ENCODE peak calls at places on chromosomes 6 and 20, in four cellular contexts. One of them, this sample, is unnamed.

GRCh38 chr6:15412767-15413166 is 166.9 kb downstream of the JARID2 start:
- DNase-seq in Panc1: no peak
- DNase-seq in CD8-positive, alpha-beta T cell: no peak
- DNase-seq in neural progenitor cell: no peak
- DNase-seq in this sample: no peak

GRCh38 chr6:19803331-19804330 is 33.5 kb upstream of the ID4 start:
- DNase-seq in Panc1: no peak
- DNase-seq in CD8-positive, alpha-beta T cell: no peak
- DNase-seq in neural progenitor cell: peak; percentile 4
- DNase-seq in this sample: no peak

GRCh38 chr6:45532626-45533258 is 155.0 kb upstream of the SUPT3H start:
- DNase-seq in Panc1: no peak
- DNase-seq in CD8-positive, alpha-beta T cell: no peak
- DNase-seq in neural progenitor cell: no peak
- DNase-seq in this sample: no peak

GRCh38 chr6:128046033-128046432 is 145.2 kb upstream of the THEMIS start:
- DNase-seq in Panc1: no peak
- DNase-seq in CD8-positive, alpha-beta T cell: no peak
- DNase-seq in neural progenitor cell: no peak
- DNase-seq in this sample: peak; percentile 83

GRCh38 chr6:128882991-128883571 is at the start of gene LAMA2:
- DNase-seq in Panc1: no peak
- DNase-seq in CD8-positive, alpha-beta T cell: peak; percentile 16
- DNase-seq in neural progenitor cell: peak; percentile 84
- DNase-seq in this sample: no peak

GRCh38 chr6:116631379-116631990 is 15.2 kb downstream of the RSPH4A start:
- DNase-seq in Panc1: no peak
- DNase-seq in CD8-positive, alpha-beta T cell: no peak
- DNase-seq in neural progenitor cell: peak; percentile 1
- DNase-seq in this sample: no peak

GRCh38 chr6:80105972-80106417 is 476 bp upstream of the BCKDHB start:
- DNase-seq in Panc1: no peak
- DNase-seq in CD8-positive, alpha-beta T cell: no peak
- DNase-seq in neural progenitor cell: no peak
- DNase-seq in this sample: no peak

GRCh38 chr20:7993703-7994102 is 25.9 kb downstream of the TMX4 start:
- DNase-seq in Panc1: no peak
- DNase-seq in CD8-positive, alpha-beta T cell: no peak
- DNase-seq in neural progenitor cell: no peak
- DNase-seq in this sample: no peak

GRCh38 chr20:41537865-41538264 is 80.3 kb downstream of the CHD6 start:
- DNase-seq in Panc1: no peak
- DNase-seq in CD8-positive, alpha-beta T cell: no peak
- DNase-seq in neural progenitor cell: no peak
- DNase-seq in this sample: no peak

GRCh38 chr6:97705568-97705967 is 422.6 kb upstream of the MMS22L start:
- DNase-seq in Panc1: no peak
- DNase-seq in CD8-positive, alpha-beta T cell: no peak
- DNase-seq in neural progenitor cell: peak; percentile 73
- DNase-seq in this sample: no peak

GRCh38 chr6:130233332-130233731 is 10.6 kb upstream of the SAMD3 start:
- DNase-seq in Panc1: no peak
- DNase-seq in CD8-positive, alpha-beta T cell: no peak
- DNase-seq in neural progenitor cell: peak; percentile 53
- DNase-seq in this sample: no peak

DNA sequence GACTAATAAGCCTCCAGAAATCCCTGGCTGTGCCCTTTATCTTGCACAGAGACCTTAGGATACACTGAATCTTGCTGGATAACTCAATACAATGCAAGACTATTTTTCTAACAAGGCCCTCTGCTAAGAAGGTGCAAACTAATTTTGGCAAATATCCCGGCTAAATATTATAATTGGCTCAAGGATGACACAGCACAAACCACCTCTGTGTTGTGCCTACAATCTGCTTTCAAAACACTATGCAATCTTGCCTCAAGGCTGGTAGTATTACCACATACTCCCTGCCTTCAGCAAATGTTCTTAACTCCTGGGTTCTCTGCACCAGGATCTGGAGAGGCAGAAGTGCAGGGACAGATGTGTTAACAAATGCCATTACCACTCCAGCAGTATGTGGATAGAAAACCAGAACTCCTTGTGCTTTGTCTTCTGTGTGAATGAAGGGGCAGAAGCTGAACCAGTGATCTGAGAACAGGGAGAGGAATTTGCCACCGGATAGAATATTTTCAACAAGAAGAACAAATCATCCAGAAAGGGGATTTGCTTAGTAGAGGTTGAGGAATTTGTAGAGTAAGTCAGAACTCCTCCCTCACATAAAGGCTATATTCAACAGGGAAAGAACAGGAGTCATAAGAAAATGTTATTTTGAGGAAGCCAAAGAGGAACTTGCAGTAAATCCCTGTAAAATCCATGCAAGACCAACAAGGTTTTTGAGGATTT is 74.1 kb upstream of the SLC4A11 start:
- DNase-seq in Panc1: no peak
- DNase-seq in CD8-positive, alpha-beta T cell: no peak
- DNase-seq in neural progenitor cell: no peak
- DNase-seq in this sample: peak; percentile 87
- H3K27ac ChIP-seq in Panc1: no peak overlapping the region
- H3K27ac ChIP-seq in CD8-positive, alpha-beta T cell: no peak overlapping the region
- H3K27ac ChIP-seq in neural progenitor cell: no peak overlapping the region
- H3K27ac ChIP-seq in this sample: peak overlapping the region; percentile 98

GRCh38 chr6:160520043-160520904 is 143.8 kb downstream of the LPA start:
- DNase-seq in Panc1: peak; percentile 53
- DNase-seq in CD8-positive, alpha-beta T cell: peak; percentile 71
- DNase-seq in neural progenitor cell: peak; percentile 83
- DNase-seq in this sample: no peak
- H3K27ac ChIP-seq in Panc1: no peak overlapping the region
- H3K27ac ChIP-seq in CD8-positive, alpha-beta T cell: peak overlapping the region; percentile 67
- H3K27ac ChIP-seq in neural progenitor cell: no peak overlapping the region
- H3K27ac ChIP-seq in this sample: no peak overlapping the region

DNA sequence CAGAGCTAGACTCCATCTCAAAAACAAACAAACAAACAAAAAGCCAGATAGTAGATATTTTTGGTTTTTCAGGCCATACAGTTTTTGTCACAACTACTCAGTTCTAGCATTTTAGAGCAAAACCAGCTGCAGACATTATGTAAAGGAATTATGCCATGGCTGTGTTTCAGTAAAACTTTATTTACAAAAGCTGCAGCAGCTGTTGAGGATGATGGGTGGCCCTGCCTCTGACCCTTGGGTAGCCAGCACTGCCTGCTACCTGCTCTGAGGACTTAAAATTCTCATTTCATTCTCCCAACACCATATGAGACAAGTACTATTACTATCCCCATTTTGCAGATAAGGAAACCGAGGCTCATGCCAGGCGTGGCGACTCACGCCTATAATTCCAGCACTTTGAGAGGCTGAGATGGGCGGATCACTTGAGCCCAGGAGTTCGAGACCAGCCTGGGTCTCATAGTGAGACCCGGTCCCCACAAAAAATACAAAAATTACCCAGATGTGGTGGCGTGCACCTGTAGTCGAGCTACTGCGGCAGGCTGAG is 56.3 kb downstream of the RIPOR3 start:
- DNase-seq in Panc1: no peak
- DNase-seq in CD8-positive, alpha-beta T cell: no peak
- DNase-seq in neural progenitor cell: no peak
- DNase-seq in this sample: no peak
- H3K27ac ChIP-seq in Panc1: peak overlapping the region; percentile 95
- H3K27ac ChIP-seq in CD8-positive, alpha-beta T cell: no peak overlapping the region
- H3K27ac ChIP-seq in neural progenitor cell: no peak overlapping the region
- H3K27ac ChIP-seq in this sample: no peak overlapping the region

GRCh38 chr20:9270831-9271230 is 201.9 kb downstream of the PLCB4 start:
- DNase-seq in Panc1: no peak
- DNase-seq in CD8-positive, alpha-beta T cell: no peak
- DNase-seq in neural progenitor cell: no peak
- DNase-seq in this sample: no peak

DNA sequence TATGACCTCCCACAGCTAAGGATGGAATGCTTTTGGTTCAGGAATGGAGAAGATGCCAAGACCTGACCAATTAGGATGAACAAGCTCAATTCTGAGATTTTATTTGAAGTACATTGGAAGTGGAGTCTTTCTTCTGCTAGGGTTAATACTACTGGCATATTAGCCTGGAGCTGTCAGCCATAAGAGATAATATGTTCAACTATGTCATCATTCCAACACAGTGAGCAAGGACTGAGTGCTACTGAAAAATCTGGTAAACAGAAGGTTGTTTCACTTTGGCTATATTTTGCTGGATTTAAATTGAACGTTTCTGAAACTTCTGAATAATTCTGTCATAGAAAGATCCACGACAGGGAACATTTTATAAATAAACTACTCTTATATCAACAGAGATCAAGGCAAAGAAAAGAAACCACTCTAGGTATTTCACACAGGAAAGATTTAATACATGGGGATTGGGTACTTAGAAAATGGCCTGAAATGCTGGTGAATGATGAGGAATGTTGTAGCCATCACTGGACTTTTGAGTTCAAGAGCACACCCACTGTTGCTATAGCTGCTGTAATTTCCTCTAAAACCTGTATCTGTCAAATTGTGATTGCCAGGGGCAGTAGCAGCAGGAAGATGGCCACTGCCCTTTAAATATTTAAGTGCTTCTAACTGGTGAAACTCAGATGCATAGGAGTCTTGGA is 200.5 kb downstream of the PLCB4 start:
- DNase-seq in Panc1: no peak
- DNase-seq in CD8-positive, alpha-beta T cell: no peak
- DNase-seq in neural progenitor cell: no peak
- DNase-seq in this sample: no peak
- H3K27ac ChIP-seq in Panc1: no peak overlapping the region
- H3K27ac ChIP-seq in CD8-positive, alpha-beta T cell: no peak overlapping the region
- H3K27ac ChIP-seq in neural progenitor cell: no peak overlapping the region
- H3K27ac ChIP-seq in this sample: no peak overlapping the region

DNA sequence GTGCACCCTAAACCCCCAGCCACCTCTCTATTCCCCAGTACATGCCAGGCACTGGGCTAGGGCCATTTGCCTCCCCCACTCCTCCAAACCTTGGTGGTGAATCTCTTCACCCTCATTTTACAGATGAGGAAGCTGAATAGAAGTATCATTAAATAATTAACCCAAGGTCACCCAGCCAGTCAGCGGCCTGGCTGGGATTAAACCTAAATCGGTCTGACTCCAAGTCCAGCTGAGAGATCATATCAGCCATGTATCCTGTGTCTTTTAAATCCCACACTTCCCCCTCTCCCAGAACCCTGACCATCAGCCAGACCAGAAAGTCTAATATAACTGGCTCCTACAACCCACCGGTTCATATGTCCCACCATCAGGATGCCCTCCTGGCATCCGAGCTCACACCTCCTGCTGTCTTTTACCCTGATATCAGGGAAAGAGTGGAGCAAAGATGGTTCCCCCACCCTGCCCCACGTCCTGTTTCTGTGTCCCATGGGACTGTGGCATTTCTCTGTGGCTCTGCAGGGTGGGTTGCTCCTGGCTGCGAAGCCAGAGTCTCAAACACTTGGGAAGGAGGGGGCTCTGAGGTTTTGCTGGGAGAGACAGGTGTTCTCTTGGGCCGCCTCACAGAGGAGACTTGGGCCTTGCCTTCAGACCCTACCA is 145.3 kb downstream of the VEGFA start:
- DNase-seq in Panc1: no peak
- DNase-seq in CD8-positive, alpha-beta T cell: no peak
- DNase-seq in neural progenitor cell: no peak
- DNase-seq in this sample: no peak
- H3K27ac ChIP-seq in Panc1: peak overlapping the region; percentile 40
- H3K27ac ChIP-seq in CD8-positive, alpha-beta T cell: no peak overlapping the region
- H3K27ac ChIP-seq in neural progenitor cell: no peak overlapping the region
- H3K27ac ChIP-seq in this sample: no peak overlapping the region